ENCODE peak calls at places on chromosomes 11 and 22, in five cellular contexts. M is foreskin keratinocyte, Y is right lobe of liver, U is GM13977, V is dorsolateral prefrontal cortex. N is an unnamed sample.

GRCh38 chr11:130633466-130633865 is 185.0 kb downstream of the ADAMTS15 start:
- DNase-seq in U (no peak), M (peak), Y (no peak), V (no peak), N (no peak)

GRCh38 chr11:92843455-92843854 is 126.0 kb upstream of the MTNR1B start:
- DNase-seq in M (peak), U (no peak), Y (no peak), V (no peak), N (no peak)

GRCh38 chr11:119056397-119056999 is 507 bp downstream of the HYOU1 start:
- DNase-seq in M (peak), U (peak), V (no peak), Y (peak), N (no peak)

GRCh38 chr11:47992959-47993820 is 12.8 kb downstream of the PTPRJ start:
- DNase-seq in V (no peak), Y (peak), M (no peak), U (no peak), N (no peak)

GRCh38 chr11:14309425-14310192 is 49.4 kb downstream of the RRAS2 start:
- DNase-seq in Y (no peak), M (no peak), V (no peak), U (no peak), N (no peak)

GRCh38 chr22:27393371-27393770 is 408.2 kb downstream of the MN1 start:
- DNase-seq in Y (no peak), U (no peak), V (no peak), M (peak), N (no peak)

GRCh38 chr22:29700949-29701927 is 18.6 kb upstream of the CABP7 start:
- DNase-seq in V (no peak), Y (no peak), M (peak), U (peak), N (no peak)

GRCh38 chr22:30636226-30637077 is 871 bp downstream of the SLC35E4 start:
- DNase-seq in M (peak), Y (peak), U (no peak), V (peak), N (no peak)

GRCh38 chr11:60931897-60932296 is 7.6 kb downstream of the TMEM132A start:
- DNase-seq in Y (no peak), U (no peak), V (no peak), M (no peak), N (no peak)

GRCh38 chr11:70508231-70508480 is 109.8 kb downstream of the CTTN start:
- DNase-seq in U (no peak), V (no peak), Y (no peak), M (no peak), N (no peak)

GRCh38 chr11:73315288-73316020 is 7.4 kb downstream of the ARHGEF17 start:
- DNase-seq in V (no peak), M (no peak), U (no peak), Y (no peak), N (no peak)

GRCh38 chr22:40533712-40534378 is 102.7 kb downstream of the MRTFA start:
- DNase-seq in U (peak), V (no peak), Y (no peak), M (peak), N (no peak)

GRCh38 chr11:32088117-32088941 is 2.5 kb upstream of the RCN1 start:
- DNase-seq in M (peak), V (no peak), Y (peak), U (peak), N (no peak)

GRCh38 chr11:72782081-72782920 is 11.5 kb downstream of the STARD10 start:
- DNase-seq in U (no peak), V (no peak), Y (peak), M (peak), N (no peak)

GRCh38 chr11:122664188-122664587 is 8.7 kb downstream of the UBASH3B start:
- DNase-seq in V (no peak), U (no peak), Y (no peak), M (no peak), N (no peak)

GRCh38 chr11:122796128-122796717 is 42.1 kb upstream of the CRTAM start:
- DNase-seq in U (peak), Y (no peak), M (no peak), V (no peak), N (peak)

GRCh38 chr11:14234446-14234845 is 124.5 kb downstream of the RRAS2 start:
- DNase-seq in M (no peak), V (no peak), U (no peak), Y (no peak), N (no peak)

GRCh38 chr11:17294033-17294432 is 17.5 kb downstream of the NUCB2 start:
- DNase-seq in U (peak), M (no peak), Y (no peak), V (no peak), N (no peak)

GRCh38 chr11:120824242-120824641 is 199.7 kb upstream of the TBCEL start:
- DNase-seq in V (no peak), Y (no peak), U (no peak), M (no peak), N (no peak)

GRCh38 chr11:69914286-69915150 is 95.3 kb upstream of the FGF3 start:
- DNase-seq in M (peak), Y (peak), V (peak), U (no peak), N (no peak)

GRCh38 chr11:8685306-8685705 is 2.7 kb downstream of the RPL27A start:
- DNase-seq in V (no peak), U (no peak), M (no peak), Y (no peak), N (no peak)

GRCh38 chr22:28953399-28953798 is 70.0 kb downstream of the ZNRF3 start:
- DNase-seq in V (no peak), Y (no peak), U (no peak), M (no peak), N (no peak)

GRCh38 chr22:47659467-47660302 is 897.2 kb downstream of the TBC1D22A start:
- DNase-seq in Y (no peak), U (no peak), M (no peak), V (no peak), N (no peak)

GRCh38 chr11:19828382-19829108 is 115.9 kb downstream of the NAV2 start:
- DNase-seq in V (no peak), Y (no peak), M (peak), U (no peak), N (peak)

GRCh38 chr11:33040127-33040861 is 922 bp downstream of the TCP11L1 start:
- DNase-seq in V (no peak), Y (no peak), U (peak), M (peak), N (no peak)

GRCh38 chr11:74492974-74493815 is at the start of gene LIPT2:
- DNase-seq in M (peak), V (peak), U (peak), Y (peak), N (peak)

GRCh38 chr22:30837531-30837930 is 131.0 kb downstream of the MORC2 start:
- DNase-seq in M (no peak), U (no peak), V (no peak), Y (no peak), N (no peak)

GRCh38 chr11:3840289-3840869 is 380 bp downstream of the RHOG start:
- DNase-seq in V (no peak), Y (no peak), U (no peak), M (peak), N (peak)

GRCh38 chr11:48017105-48017874 is 36.9 kb downstream of the PTPRJ start:
- DNase-seq in V (no peak), M (no peak), Y (no peak), U (no peak), N (no peak)

GRCh38 chr11:1694064-1694845 is 2.7 kb upstream of the KRTAP5-6 start:
- DNase-seq in V (peak), M (peak), U (peak), Y (peak), N (peak)

GRCh38 chr11:84091212-84091986 is 805.2 kb upstream of the CCDC90B start:
- DNase-seq in U (no peak), Y (no peak), V (no peak), M (no peak), N (no peak)

GRCh38 chr22:39661842-39662676 is 91.5 kb downstream of the CACNA1I start:
- DNase-seq in Y (no peak), V (no peak), U (peak), M (no peak), N (peak)

GRCh38 chr11:4140067-4140636 is 45.6 kb downstream of the RRM1 start:
- DNase-seq in V (no peak), U (no peak), Y (no peak), M (no peak), N (no peak)

GRCh38 chr22:44543781-44544181 is 45.7 kb upstream of the RTL6 start:
- DNase-seq in U (no peak), M (no peak), V (no peak), Y (no peak), N (peak)

GRCh38 chr11:74677131-74677530 is 54.1 kb downstream of the CHRDL2 start:
- DNase-seq in V (no peak), U (no peak), Y (no peak), M (no peak), N (no peak)

DNA sequence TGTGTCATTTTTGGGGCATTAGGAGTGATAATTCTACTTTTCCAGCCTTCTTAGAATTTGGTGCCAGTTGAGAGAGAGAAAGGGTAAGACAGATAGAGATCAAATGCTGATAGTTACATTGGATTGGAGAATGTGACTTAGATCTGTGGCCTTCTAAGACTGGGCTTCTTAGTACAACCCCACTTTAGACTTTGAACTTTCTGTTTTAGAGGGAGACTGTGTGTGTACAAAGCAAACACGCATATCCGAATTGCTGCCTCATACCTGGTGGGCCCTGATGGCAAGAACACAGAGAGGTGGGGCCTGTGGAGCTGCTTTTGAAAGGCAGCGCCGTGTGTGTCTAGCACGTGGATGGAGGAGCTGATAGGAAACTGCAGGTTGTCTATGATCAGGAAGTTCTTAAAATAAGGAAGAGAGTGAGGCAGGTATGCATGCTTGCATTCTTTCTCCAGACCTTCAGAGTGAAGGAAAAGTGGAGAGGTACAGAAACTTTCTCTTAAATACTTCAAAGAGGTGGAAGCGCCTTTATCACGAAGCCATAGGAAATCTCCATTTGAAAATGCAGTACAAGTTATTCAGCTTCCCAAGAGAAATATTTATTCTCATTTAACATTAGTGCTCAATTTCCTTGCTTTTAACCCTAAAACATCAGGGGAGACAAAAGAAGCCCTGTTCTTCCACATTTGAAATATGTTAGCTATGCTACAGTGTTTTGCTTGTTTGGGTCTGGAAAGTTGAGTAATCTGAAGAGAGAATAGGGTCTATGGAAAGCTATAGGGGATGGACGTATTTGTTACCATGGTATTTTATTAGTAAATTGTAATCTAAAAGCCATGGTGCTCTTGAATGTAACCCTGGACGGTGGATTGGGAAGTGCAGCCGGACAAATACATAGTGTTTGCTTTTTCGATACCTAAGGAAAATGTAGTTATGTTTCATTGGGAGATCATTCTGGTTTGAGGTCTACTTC is 13.7 kb downstream of the PDHX start:
- DNase-seq in Y (peak), M (no peak), V (no peak), U (no peak), N (no peak)
- TF ChIP-seq CTCF in Y (no peak), M (no peak), V (no peak), U (no peak), N (no peak)

GRCh38 chr11:116457336-116458007 is 315.3 kb downstream of the BUD13 start:
- DNase-seq in V (no peak), U (no peak), M (no peak), Y (no peak), N (no peak)
- TF ChIP-seq CTCF in V (no peak), U (no peak), M (no peak), Y (no peak), N (no peak)

GRCh38 chr11:108486331-108486730 is 11.9 kb downstream of the POGLUT3 start:
- DNase-seq in M (no peak), U (no peak), V (no peak), Y (no peak), N (no peak)

GRCh38 chr11:108486828-108487227 is 11.4 kb downstream of the POGLUT3 start:
- DNase-seq in V (no peak), Y (no peak), U (no peak), M (no peak), N (no peak)

DNA sequence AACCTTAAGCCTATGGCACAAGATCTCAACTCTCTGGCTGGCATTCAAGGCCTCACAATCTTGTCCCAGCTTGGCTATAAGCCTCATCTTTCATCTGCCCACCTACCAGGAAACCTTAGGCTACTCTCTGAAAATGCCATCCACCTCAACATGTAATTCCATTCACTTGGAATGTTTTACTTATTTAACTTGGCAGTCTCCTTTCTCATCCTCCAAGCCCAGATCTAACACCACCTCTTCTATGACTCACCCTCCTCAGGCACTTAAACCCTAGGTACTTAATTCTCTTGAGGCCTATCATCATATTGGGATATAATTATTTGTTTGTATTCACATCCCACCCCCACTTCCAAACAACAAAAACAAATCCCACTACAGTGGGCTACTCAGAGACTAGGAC is 15.0 kb downstream of the POGLUT3 start:
- DNase-seq in V (no peak), Y (no peak), U (no peak), M (peak), N (no peak)
- TF ChIP-seq CTCF in V (no peak), Y (no peak), U (no peak), M (no peak), N (no peak)

DNA sequence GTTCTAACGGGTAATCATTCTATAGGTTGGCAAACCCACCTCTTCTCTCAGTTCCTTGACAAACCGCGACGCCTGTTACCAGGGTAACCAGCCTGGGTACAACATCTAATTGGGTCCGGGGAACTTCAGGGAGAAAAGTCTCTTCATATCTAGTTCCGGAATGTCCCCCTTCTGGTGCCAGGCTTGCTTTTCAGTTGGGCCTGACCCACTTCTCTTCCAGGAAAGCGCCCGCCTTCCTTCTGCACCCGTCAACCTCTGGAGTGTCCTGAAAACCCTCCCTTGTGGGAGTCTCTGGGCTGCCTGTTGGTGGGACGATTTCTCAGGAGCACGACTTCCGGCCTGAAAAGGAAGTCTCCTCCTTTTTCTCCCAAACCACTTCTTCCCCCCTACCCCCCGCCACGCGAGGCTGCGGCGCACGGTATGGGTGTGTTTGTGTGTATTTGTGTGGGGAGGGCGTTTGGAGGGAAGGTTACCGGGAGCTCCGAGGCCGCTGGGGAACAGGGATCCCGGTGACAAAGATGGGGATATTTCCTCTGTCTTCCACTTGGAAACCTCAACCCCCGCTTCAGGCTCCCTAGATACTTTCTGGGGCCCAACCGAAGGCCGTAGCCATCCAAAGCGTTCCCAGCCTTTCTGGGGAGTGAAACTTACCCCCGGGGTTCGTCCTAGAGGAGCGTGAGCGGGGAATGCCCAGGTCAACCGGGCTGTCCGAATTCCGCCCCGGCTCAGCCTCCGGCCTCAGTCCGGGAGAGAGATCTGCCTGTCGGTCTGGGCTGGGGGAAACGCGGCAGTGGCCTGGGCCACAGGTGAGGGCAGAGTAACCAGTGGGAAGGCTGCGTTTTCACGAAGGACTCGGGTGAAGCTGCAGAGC is at the start of the genes NKAPD1 and PIH1D2:
- DNase-seq in V (peak), M (peak), U (peak), Y (peak), N (peak)
- TF ChIP-seq CTCF in V (no peak), M (peak), U (no peak), Y (no peak), N (no peak)

GRCh38 chr11:116072776-116073175 is 568.6 kb upstream of the CADM1 start:
- DNase-seq in U (peak), Y (no peak), V (no peak), M (no peak), N (peak)
- TF ChIP-seq CTCF in U (peak), Y (no peak), V (no peak), M (no peak), N (peak)

DNA sequence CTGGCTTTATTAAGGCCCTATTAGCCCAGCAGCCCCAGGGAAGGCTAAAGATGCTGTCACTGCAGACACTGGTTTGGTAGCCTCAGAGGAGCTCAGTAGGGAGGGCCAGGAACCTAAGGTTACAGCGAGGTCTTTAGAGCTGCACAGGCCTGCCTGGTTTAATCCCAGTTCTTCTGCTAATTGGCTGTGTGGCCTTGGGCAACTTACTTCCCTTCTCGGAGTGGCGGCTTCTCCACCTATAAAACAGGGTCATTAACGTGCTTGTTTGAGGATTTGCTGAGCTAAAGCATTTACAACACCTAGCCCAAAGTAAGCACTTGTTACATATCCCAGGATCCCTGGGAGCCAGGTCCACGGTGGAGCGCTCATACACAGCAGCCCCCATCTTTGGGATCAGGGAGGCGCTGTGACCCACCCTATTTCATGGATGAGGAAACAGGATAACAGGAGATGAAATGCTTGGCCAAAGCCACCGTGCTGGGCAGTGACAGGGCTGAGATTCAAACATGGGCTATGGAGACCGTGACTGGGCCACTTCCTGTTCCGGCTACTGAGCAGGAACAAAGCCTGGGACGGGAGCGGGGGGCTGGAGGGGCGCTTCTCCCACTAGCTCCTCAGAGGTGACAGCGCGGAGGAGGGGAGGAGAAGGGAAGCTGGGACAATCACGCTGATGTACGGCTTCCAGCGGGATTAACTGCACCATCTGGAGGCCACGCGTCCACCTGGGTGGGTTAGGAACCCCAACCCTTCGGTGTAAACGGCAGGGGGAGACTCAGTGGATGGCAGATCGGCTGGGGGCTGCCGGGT is 61.5 kb downstream of the IGLL1 start:
- DNase-seq in U (no peak), V (peak), M (no peak), Y (peak), N (peak)
- TF ChIP-seq CTCF in U (no peak), V (no peak), M (no peak), Y (no peak), N (no peak)